ENCODE peak calls at places on chromosomes 16 and 17, in six cellular contexts. E is ascending aorta, Y is uterus, K is Caco-2, D is cardiac muscle cell, P is psoas muscle. M is an unnamed sample. For H3K4me1 and H3K9me3, the result is how much of the 10 kb centered on the place peaks cover.

GRCh38 chr17:73291260-73291801 is 20.5 kb downstream of the CDC42EP4 start:
- DNase-seq in P (peak), E (peak), D (peak), K (no peak), Y (peak), M (no peak)

GRCh38 chr16:83952587-83952939 is 477 bp upstream of the OSGIN1 start:
- DNase-seq in D (no peak), K (no peak), Y (no peak), P (peak), E (no peak), M (peak)

GRCh38 chr17:9895923-9896322 is 9.1 kb downstream of the RCVRN start:
- DNase-seq in E (no peak), Y (no peak), D (peak), K (no peak), P (no peak), M (no peak)

GRCh38 chr17:57574040-57574513 is 171.0 kb downstream of the CCDC182 start:
- DNase-seq in K (no peak), P (peak), E (peak), Y (peak), D (peak), M (no peak)

GRCh38 chr17:36845916-36846315 is 91.4 kb upstream of the LHX1 start:
- DNase-seq in K (no peak), E (no peak), P (no peak), D (no peak), Y (no peak), M (no peak)

GRCh38 chr17:16915752-16916556 is 56.0 kb downstream of the TNFRSF13B start:
- DNase-seq in P (no peak), Y (no peak), D (peak), E (peak), K (peak), M (peak)

GRCh38 chr17:48045270-48046001 is 2.7 kb upstream of the NFE2L1 start:
- DNase-seq in E (no peak), D (no peak), Y (no peak), P (no peak), K (no peak), M (no peak)

GRCh38 chr16:58389724-58390123 is 2.5 kb upstream of the GINS3 start:
- DNase-seq in Y (no peak), P (no peak), K (no peak), E (no peak), D (no peak), M (peak)

GRCh38 chr16:468072-468821 is 42.8 kb downstream of the RAB11FIP3 start:
- DNase-seq in K (no peak), Y (no peak), E (no peak), P (no peak), D (no peak), M (no peak)

GRCh38 chr16:5616841-5617240 is 519.2 kb upstream of the EEF2KMT start:
- DNase-seq in D (no peak), E (no peak), P (no peak), Y (no peak), K (no peak), M (no peak)

GRCh38 chr17:65230040-65230439 is 92.9 kb downstream of the RGS9 start:
- DNase-seq in E (no peak), D (no peak), Y (no peak), K (no peak), P (no peak), M (no peak)

GRCh38 chr17:38352245-38353083 is 820 bp downstream of the SOCS7 start:
- DNase-seq in K (peak), D (peak), Y (peak), P (peak), E (peak), M (no peak)

GRCh38 chr17:57949649-57950048 is 5.6 kb downstream of the CUEDC1 start:
- DNase-seq in D (no peak), K (no peak), Y (no peak), P (no peak), E (no peak), M (no peak)

GRCh38 chr17:47077576-47077975 is 98.5 kb upstream of the RPRML start:
- DNase-seq in K (no peak), D (no peak), P (no peak), E (no peak), Y (no peak), M (no peak)

GRCh38 chr17:56432443-56432842 is 161.1 kb upstream of the NOG start:
- DNase-seq in E (no peak), K (no peak), Y (no peak), D (no peak), P (no peak), M (no peak)

GRCh38 chr16:49608801-49609200 is 235.2 kb downstream of the C16orf78 start:
- DNase-seq in E (peak), Y (no peak), P (no peak), K (peak), D (peak), M (peak)

GRCh38 chr17:47164263-47164662 is 24.8 kb downstream of the CDC27 start:
- DNase-seq in E (no peak), D (no peak), P (no peak), K (no peak), Y (no peak), M (no peak)

GRCh38 chr17:58235821-58236220 is 2.6 kb upstream of the LPO start:
- DNase-seq in K (no peak), P (no peak), Y (no peak), E (no peak), D (no peak), M (no peak)

GRCh38 chr17:13475574-13476223 is 126.0 kb downstream of the HS3ST3A1 start:
- DNase-seq in D (no peak), K (no peak), E (no peak), Y (no peak), P (no peak), M (no peak)

GRCh38 chr16:12661656-12662172 is 142.0 kb downstream of the CPPED1 start:
- DNase-seq in Y (no peak), D (peak), P (no peak), E (no peak), K (peak), M (peak)

GRCh38 chr17:72916991-72917390 is 175.5 kb downstream of the SLC39A11 start:
- DNase-seq in K (no peak), P (no peak), E (no peak), Y (no peak), D (peak), M (no peak)

GRCh38 chr16:22684282-22685161 is 129.4 kb upstream of the HS3ST2 start:
- DNase-seq in D (no peak), K (no peak), E (peak), Y (no peak), P (no peak), M (no peak)

GRCh38 chr16:47492428-47493357 is 31.6 kb downstream of the PHKB start:
- DNase-seq in Y (peak), E (peak), K (no peak), P (peak), D (peak), M (peak)

GRCh38 chr17:72145972-72146755 is 25.3 kb downstream of the SOX9 start:
- DNase-seq in K (no peak), E (no peak), P (no peak), Y (no peak), D (no peak), M (no peak)

GRCh38 chr16:86566966-86567700 is 504 bp downstream of the FOXC2 start:
- DNase-seq in E (peak), Y (no peak), D (peak), P (no peak), K (no peak), M (no peak)

GRCh38 chr17:80352991-80353665 is 61.8 kb upstream of the ENDOV start:
- DNase-seq in Y (no peak), K (no peak), E (no peak), D (no peak), P (no peak), M (no peak)

GRCh38 chr16:920722-921121 is 50.1 kb downstream of the LMF1 start:
- DNase-seq in D (peak), K (no peak), P (peak), Y (no peak), E (no peak), M (no peak)

GRCh38 chr17:18858567-18859245 is 775 bp downstream of the PRPSAP2 start:
- DNase-seq in D (no peak), Y (no peak), P (no peak), E (peak), K (no peak), M (no peak)
- H3K4me3 ChIP-seq in D (peak), Y (peak), P (peak), E (peak), K (peak), M (peak)

GRCh38 chr16:3459401-3460090 is 16.1 kb downstream of the NAA60 start:
- DNase-seq in D (no peak), Y (no peak), K (peak), E (peak), P (no peak), M (peak)

GRCh38 chr16:3458852-3459361 is 15.4 kb downstream of the NAA60 start:
- DNase-seq in D (no peak), P (no peak), Y (no peak), K (peak), E (peak), M (no peak)

GRCh38 chr16:3458278-3458851 is 14.9 kb downstream of the NAA60 start:
- DNase-seq in K (peak), D (peak), P (no peak), E (peak), Y (no peak), M (peak)

GRCh38 chr16:3456374-3456773 is 12.9 kb downstream of the NAA60 start:
- DNase-seq in D (peak), Y (no peak), E (no peak), K (no peak), P (no peak), M (no peak)

GRCh38 chr16:3457434-3458252 is 14.2 kb downstream of the NAA60 start:
- DNase-seq in P (peak), E (peak), D (peak), Y (peak), K (peak), M (peak)
- H3K4me1 ChIP-seq in P (half or more), E (under half), D (under half), Y (under half), K (under half), M (under half)

DNA sequence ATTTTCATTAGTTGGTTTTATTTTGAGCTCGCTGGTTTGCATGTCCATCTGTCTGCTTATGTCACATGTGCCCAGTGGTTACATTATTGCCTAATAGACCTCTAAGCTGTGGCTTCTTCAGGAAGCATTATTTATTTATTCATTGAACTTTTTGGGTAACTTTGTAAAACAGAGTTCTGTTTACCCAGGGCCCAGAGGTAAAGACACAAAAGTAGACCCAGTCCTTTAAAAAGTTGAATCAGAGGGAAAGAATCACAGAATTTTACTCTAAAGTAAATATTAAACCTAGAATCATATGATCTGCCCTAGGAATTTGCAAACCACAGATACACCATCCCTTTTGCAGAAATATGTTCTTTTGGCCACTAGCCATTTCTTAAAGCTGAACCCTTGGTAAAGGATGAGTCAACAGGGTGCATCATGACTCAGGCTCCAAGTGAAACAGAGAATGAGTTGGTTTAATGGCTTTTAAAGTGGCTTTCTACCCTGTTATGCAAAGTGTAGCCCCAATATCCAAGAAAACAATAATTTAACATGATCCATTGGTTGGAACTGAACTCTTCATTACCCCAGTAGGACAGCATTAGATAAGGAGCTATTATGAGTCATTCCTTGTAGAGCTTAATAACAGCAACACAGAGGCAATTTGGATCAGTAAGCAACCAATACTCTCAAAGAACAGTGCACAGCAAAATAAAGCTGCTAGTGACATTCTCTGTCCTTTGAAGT is 236.3 kb downstream of the KCNJ2 start:
- DNase-seq in Y (no peak), P (no peak), K (no peak), E (no peak), D (peak), M (no peak)
- H3K9me3 ChIP-seq in Y (under half), P (under half), K (under half), E (under half), D (under half), M (under half)

GRCh38 chr16:3188675-3188924 is 596 bp downstream of the OR1F1 start:
- DNase-seq in E (no peak), D (no peak), K (no peak), Y (no peak), P (no peak), M (no peak)

GRCh38 chr16:3188925-3189825 is 1.2 kb downstream of the OR1F1 start:
- DNase-seq in E (no peak), Y (no peak), D (peak), K (no peak), P (no peak), M (peak)

GRCh38 chr16:3187798-3188674 is at the start of gene OR1F1:
- DNase-seq in E (no peak), Y (no peak), K (no peak), P (no peak), D (peak), M (peak)

GRCh38 chr16:3189869-3190268 is 1.9 kb downstream of the OR1F1 start:
- DNase-seq in Y (no peak), K (no peak), E (no peak), D (no peak), P (no peak), M (no peak)

DNA sequence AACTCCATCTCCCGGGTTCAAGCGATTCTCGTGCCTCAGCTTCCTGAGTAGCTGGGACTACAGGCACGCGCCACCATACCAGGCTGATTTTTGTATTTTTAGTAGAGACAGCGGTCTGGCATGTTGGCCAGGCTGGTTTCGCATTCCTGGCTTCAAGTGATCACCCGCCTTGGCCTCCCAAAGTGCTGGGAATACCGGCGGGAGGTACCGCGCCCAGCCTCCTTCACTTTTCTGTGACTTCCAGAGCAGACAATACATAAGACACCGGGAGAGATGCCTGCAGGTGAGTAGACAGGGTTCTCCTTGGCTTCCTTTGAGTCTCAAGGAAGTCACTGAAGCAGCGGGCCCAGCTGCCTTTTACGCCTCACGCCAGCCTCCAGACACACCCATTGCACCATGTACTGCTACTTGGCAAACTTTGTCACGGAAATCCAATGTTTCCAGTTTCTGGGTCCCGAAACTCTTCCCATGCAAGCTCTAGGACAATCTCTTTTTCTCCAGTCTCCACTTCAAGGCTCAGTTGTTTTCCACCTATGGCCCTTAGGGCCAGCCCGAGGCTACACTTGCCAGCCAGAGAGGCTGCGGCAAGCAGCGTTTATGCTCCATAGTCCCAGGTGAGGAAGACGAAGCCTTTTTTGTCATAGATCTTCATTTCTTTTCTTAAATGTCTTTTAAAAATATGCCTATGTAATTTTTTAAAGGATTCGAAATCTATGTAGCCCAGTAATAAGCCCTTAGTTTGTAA is 886 bp upstream of the OR1F1 start:
- DNase-seq in P (no peak), D (no peak), E (no peak), K (no peak), Y (no peak), M (no peak)
- H3K4me3 ChIP-seq in P (no peak), D (no peak), E (no peak), K (no peak), Y (no peak), M (peak)

DNA sequence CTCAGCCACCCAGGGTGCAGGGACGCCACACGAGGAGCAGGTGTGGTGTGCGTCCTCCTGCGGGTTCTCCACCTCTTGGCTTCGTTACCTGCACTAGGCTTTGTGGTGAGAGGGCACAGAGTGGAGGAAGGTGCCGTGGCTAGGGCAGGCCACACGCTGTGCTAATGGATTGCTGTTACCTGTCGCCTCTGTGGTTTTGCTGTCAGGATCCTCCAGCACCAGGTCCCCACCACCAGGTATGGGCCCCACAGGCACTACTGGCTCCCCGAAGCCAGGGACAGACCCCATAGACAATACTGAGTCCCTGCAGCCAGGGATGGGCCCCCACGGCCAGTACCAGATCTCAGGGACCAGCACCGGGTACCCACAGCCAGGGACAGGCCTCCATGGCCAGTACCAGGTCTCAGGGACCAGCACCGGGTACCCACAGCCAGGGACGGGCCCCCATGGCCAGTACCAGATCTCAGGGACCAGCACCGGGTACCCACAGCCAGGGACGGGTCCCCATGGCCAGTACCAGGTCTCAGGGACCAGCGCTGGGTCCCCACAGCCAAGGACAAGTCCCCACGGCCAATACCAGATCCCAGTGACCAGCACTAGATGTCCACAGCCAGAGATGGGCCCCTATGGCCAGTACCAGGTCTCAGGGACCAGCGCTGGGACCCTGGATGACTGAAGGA is 315.6 kb downstream of the SEC14L1 start:
- DNase-seq in E (no peak), D (no peak), K (no peak), P (no peak), Y (no peak), M (no peak)
- H3K4me1 ChIP-seq in E (under half), D (half or more), K (under half), P (under half), Y (under half), M (under half)